ENCODE peak calls at places on chromosomes 11 and 22, in four cellular contexts. B is endothelial cell of umbilical vein, M is A549, S is HepG2. P is an unnamed sample.

GRCh38 chr11:95778699-95779098 is 10.9 kb downstream of the FAM76B start:
- DNase-seq in B (no peak), M (no peak), S (no peak), P (no peak)

GRCh38 chr11:36073411-36074203 is 129.7 kb downstream of the LDLRAD3 start:
- DNase-seq in B (peak), M (no peak), S (no peak), P (no peak)

GRCh38 chr11:107996025-107996776 is 12.5 kb upstream of the CUL5 start:
- DNase-seq in B (no peak), M (no peak), S (no peak), P (no peak)

GRCh38 chr22:24146190-24146616 is 35.1 kb upstream of the SUSD2 start:
- DNase-seq in B (no peak), M (peak), S (peak), P (peak)

GRCh38 chr11:75506827-75507226 is 18.9 kb downstream of the GDPD5 start:
- DNase-seq in B (no peak), M (no peak), S (no peak), P (no peak)

GRCh38 chr22:26996156-26996555 is 338.8 kb downstream of the MIAT start:
- DNase-seq in B (no peak), M (no peak), S (no peak), P (no peak)

GRCh38 chr22:35917651-35918050 is 111.0 kb downstream of the RBFOX2 start:
- DNase-seq in B (no peak), M (no peak), S (no peak), P (no peak)

GRCh38 chr11:34501962-34502361 is 11.6 kb downstream of the ELF5 start:
- DNase-seq in B (no peak), M (no peak), S (no peak), P (no peak)

GRCh38 chr22:17960695-17961442 is 63.5 kb downstream of the MICAL3 start:
- DNase-seq in B (no peak), M (no peak), S (no peak), P (no peak)

GRCh38 chr11:68997124-68997994 is 15.7 kb downstream of the MRGPRF start:
- DNase-seq in B (no peak), M (no peak), S (no peak), P (no peak)

GRCh38 chr11:134758342-134758931 is 346.4 kb upstream of the B3GAT1 start:
- DNase-seq in B (no peak), M (no peak), S (no peak), P (no peak)

GRCh38 chr22:50059185-50059880 is 1.2 kb upstream of the TTLL8 start:
- DNase-seq in B (peak), M (peak), S (peak), P (peak)

GRCh38 chr11:36688892-36689291 is 90.9 kb upstream of the RAG2 start:
- DNase-seq in B (no peak), M (no peak), S (no peak), P (no peak)

GRCh38 chr11:101407324-101407723 is 176.5 kb downstream of the TRPC6 start:
- DNase-seq in B (no peak), M (no peak), S (no peak), P (no peak)

GRCh38 chr11:47980907-47981621 is 705 bp downstream of the PTPRJ start:
- DNase-seq in B (peak), M (peak), S (no peak), P (peak)

GRCh38 chr11:36192723-36193619 is 96.3 kb downstream of the COMMD9 start:
- DNase-seq in B (no peak), M (no peak), S (no peak), P (no peak)

GRCh38 chr22:45484742-45485141 is 17.9 kb upstream of the FBLN1 start:
- DNase-seq in B (no peak), M (no peak), S (no peak), P (no peak)

GRCh38 chr11:62806611-62807121 is 1.4 kb upstream of the NXF1 start:
- DNase-seq in B (no peak), M (no peak), S (no peak), P (peak)

GRCh38 chr11:44258839-44259420 is 51.0 kb downstream of the ALX4 start:
- DNase-seq in B (no peak), M (no peak), S (no peak), P (no peak)

GRCh38 chr11:112363527-112363926 is 102.9 kb upstream of the PLET1 start:
- DNase-seq in B (no peak), M (no peak), S (no peak), P (no peak)

GRCh38 chr11:66277475-66278391 is at the start of gene CNIH2:
- DNase-seq in B (no peak), M (no peak), S (no peak), P (peak)

GRCh38 chr11:85827768-85828639 is 17.1 kb upstream of the SYTL2 start:
- DNase-seq in B (peak), M (peak), S (no peak), P (no peak)

GRCh38 chr22:29830585-29830984 is 7.5 kb downstream of the ASCC2 start:
- DNase-seq in B (no peak), M (no peak), S (no peak), P (no peak)

GRCh38 chr22:37633693-37634504 is 5.6 kb upstream of the SH3BP1 start:
- DNase-seq in B (peak), M (no peak), S (peak), P (peak)

GRCh38 chr11:6943131-6943530 is 16.9 kb downstream of the ZNF215 start:
- DNase-seq in B (no peak), M (no peak), S (no peak), P (no peak)

GRCh38 chr22:37187552-37187890 is 526 bp downstream of the C1QTNF6 start:
- DNase-seq in B (peak), M (peak), S (no peak), P (no peak)

GRCh38 chr22:47806894-47807293 is 1044.4 kb downstream of the TBC1D22A start:
- DNase-seq in B (no peak), M (no peak), S (no peak), P (no peak)

GRCh38 chr11:72726266-72727220 is 25.7 kb downstream of the ARAP1 start:
- DNase-seq in B (no peak), M (no peak), S (no peak), P (no peak)
- H3K4me3 ChIP-seq in B (no peak), M (no peak), S (no peak), P (no peak)

DNA sequence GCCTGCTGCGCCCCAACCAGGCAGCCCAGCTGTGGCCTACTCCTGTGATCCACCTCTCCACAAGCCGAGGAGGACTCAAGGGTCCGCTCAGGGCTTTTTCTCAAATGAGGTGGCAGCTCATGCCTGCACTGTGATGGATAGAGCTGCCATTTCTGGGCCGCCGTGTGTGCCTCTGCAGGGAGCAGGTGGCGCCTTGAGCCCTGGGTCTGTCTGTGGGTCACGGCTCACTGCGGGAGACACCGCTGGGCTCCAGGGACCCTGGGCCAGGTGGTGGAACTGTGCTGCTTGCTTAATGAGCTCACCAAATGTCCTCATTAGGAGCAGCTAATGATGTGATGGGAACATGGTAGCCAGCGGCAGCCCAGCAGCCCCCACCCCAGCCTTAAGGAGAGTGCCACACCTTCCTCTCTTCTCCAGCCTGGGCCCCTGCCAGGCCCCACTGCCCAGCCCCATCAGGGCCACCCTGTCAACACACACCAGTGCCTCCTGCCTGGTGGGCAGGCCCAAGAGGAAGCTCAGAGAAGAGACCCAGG is 50.8 kb downstream of the DHCR7 start:
- DNase-seq in B (no peak), M (no peak), S (no peak), P (no peak)
- TF ChIP-seq MYC in B (no peak), M (no peak), S (no peak), P (no peak)

DNA sequence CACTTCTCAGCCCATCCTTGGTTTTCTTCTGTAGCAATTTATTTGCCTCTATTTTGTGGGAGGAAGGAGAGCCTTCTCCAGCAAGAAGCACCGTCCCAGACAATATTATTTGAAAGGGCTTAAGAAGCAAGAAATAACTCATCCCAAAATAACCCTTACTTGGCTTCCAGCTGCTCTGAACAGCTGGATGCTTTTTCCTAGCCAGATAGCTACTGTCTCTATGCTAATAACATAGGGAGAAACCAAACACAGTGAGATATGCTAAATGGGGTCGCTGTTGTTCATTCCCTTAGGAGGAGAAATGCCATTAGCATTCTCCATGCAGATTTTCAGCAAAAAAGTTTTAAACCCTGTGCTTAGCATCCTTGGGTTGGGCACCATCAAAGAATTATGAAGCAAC is 133.1 kb downstream of the SPATA19 start:
- DNase-seq in B (no peak), M (no peak), S (no peak), P (no peak)
- H3K4me3 ChIP-seq in B (no peak), M (no peak), S (no peak), P (no peak)

DNA sequence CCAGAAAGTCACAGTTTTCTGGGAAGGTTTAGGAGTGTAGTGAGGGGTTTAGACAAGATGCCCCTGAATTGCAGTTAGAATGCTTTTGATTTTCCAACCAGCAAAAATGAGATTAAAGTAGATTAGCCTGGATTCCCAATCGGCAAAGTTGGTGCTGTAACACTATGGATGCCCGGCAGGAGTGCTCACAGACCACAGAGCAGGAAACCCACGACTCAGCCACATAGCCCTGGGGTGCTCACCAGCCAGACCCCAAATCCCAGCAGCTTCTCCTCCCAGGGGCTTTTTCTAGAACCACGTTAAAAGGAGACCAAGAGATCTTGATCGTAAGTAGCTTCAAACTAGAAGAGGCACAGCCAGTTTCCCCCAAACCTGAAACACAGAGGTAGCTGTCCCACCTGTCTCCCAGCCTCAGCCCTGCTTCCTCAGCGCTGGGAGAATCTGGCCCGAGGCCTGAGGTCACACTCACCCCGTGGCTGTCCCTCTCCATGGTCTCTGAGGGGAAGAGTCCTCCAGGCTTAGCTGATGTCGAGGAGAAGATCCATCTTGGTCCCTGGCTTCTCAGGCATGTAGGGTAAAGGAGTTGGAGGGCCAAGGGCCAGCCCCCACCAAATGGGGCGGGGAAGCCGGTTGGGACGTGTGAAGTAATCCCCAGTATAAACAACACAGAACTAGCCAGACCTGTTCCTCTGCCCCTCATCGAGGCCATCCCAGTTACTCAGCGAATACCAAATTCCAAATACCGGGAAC is at the start of gene TMPRSS13:
- DNase-seq in B (no peak), M (no peak), S (no peak), P (no peak)
- TF ChIP-seq MYC in B (no peak), M (no peak), S (no peak), P (no peak)

GRCh38 chr22:44298331-44299087 is 14.2 kb downstream of the SHISAL1 start:
- DNase-seq in B (no peak), M (no peak), S (no peak), P (no peak)
- H3K4me3 ChIP-seq in B (no peak), M (no peak), S (no peak), P (no peak)

DNA sequence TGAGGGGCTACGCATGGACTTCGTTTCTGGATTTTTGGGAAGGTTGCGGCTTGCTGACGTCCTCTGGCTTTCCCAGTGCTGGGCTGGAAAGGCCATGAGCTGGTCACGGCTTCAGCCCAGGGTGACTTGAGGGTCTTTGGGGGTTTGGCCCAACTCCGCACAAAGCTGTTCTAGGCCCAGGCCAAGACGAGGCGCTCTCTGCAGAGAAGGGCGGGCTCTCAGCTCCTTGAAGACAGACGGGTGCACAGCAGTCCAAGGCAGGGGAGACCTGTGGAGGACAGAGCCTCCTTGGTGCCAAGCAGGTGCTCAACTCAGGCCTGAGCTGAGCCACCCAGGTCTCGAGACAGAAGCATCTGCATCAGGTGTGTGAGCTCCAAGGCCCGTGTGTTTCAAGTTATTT is 1003.7 kb downstream of the BRD1 start:
- DNase-seq in B (no peak), M (no peak), S (no peak), P (no peak)
- TF ChIP-seq MYC in B (no peak), M (no peak), S (no peak), P (no peak)

P was measured in NB4.